ENCODE peak calls at places on chromosomes 11 and 22, in four cellular contexts. One of them, this sample, is unnamed.

GRCh38 chr11:288328-289144 is at the start of gene PGGHG:
- DNase-seq in fibroblast of pulmonary artery: peak
- DNase-seq in Caco-2: peak
- DNase-seq in neuronal stem cell: no peak
- DNase-seq in this sample: no peak

GRCh38 chr11:103591554-103591953 is 444.9 kb upstream of the DDI1 start:
- DNase-seq in neuronal stem cell: no peak
- DNase-seq in fibroblast of pulmonary artery: no peak
- DNase-seq in Caco-2: no peak
- DNase-seq in this sample: no peak

GRCh38 chr22:24503137-24503850 is 8.2 kb downstream of the UPB1 start:
- DNase-seq in Caco-2: peak
- DNase-seq in neuronal stem cell: no peak
- DNase-seq in fibroblast of pulmonary artery: peak
- DNase-seq in this sample: peak

GRCh38 chr11:35087648-35088047 is 51.3 kb upstream of the CD44 start:
- DNase-seq in neuronal stem cell: no peak
- DNase-seq in fibroblast of pulmonary artery: peak
- DNase-seq in Caco-2: no peak
- DNase-seq in this sample: no peak

GRCh38 chr11:73469401-73469800 is 93.2 kb downstream of the RELT start:
- DNase-seq in neuronal stem cell: no peak
- DNase-seq in fibroblast of pulmonary artery: peak
- DNase-seq in Caco-2: no peak
- DNase-seq in this sample: no peak

GRCh38 chr11:102274628-102275027 is 42.7 kb upstream of the BIRC3 start:
- DNase-seq in neuronal stem cell: no peak
- DNase-seq in fibroblast of pulmonary artery: no peak
- DNase-seq in Caco-2: no peak
- DNase-seq in this sample: no peak

GRCh38 chr11:115181480-115181879 is 322.7 kb downstream of the CADM1 start:
- DNase-seq in fibroblast of pulmonary artery: no peak
- DNase-seq in neuronal stem cell: no peak
- DNase-seq in Caco-2: no peak
- DNase-seq in this sample: no peak

GRCh38 chr11:126438691-126439090 is 83.2 kb downstream of the ST3GAL4 start:
- DNase-seq in fibroblast of pulmonary artery: no peak
- DNase-seq in Caco-2: no peak
- DNase-seq in neuronal stem cell: no peak
- DNase-seq in this sample: no peak

GRCh38 chr11:131928992-131929391 is 558.6 kb downstream of the NTM start:
- DNase-seq in neuronal stem cell: no peak
- DNase-seq in Caco-2: no peak
- DNase-seq in fibroblast of pulmonary artery: no peak
- DNase-seq in this sample: no peak

GRCh38 chr11:1776944-1777715 is 13.4 kb upstream of the CTSD start:
- DNase-seq in neuronal stem cell: no peak
- DNase-seq in Caco-2: no peak
- DNase-seq in fibroblast of pulmonary artery: no peak
- DNase-seq in this sample: no peak

GRCh38 chr11:72223615-72224586 is 666 bp upstream of the INPPL1 start:
- DNase-seq in neuronal stem cell: no peak
- DNase-seq in fibroblast of pulmonary artery: peak
- DNase-seq in Caco-2: peak
- DNase-seq in this sample: no peak

GRCh38 chr22:25875461-25875860 is 133.5 kb downstream of the MYO18B start:
- DNase-seq in Caco-2: no peak
- DNase-seq in fibroblast of pulmonary artery: no peak
- DNase-seq in neuronal stem cell: no peak
- DNase-seq in this sample: no peak

GRCh38 chr11:90512846-90513245 is 290.0 kb upstream of the CHORDC1 start:
- DNase-seq in fibroblast of pulmonary artery: no peak
- DNase-seq in neuronal stem cell: no peak
- DNase-seq in Caco-2: no peak
- DNase-seq in this sample: no peak

GRCh38 chr11:57239348-57239747 is 2.3 kb upstream of the APLNR start:
- DNase-seq in fibroblast of pulmonary artery: no peak
- DNase-seq in Caco-2: no peak
- DNase-seq in neuronal stem cell: no peak
- DNase-seq in this sample: no peak

GRCh38 chr11:116913000-116913399 is 75.6 kb upstream of the APOA1 start:
- DNase-seq in Caco-2: no peak
- DNase-seq in fibroblast of pulmonary artery: peak
- DNase-seq in neuronal stem cell: no peak
- DNase-seq in this sample: no peak

GRCh38 chr11:117872962-117873827 is 3.3 kb downstream of the FXYD6 start:
- DNase-seq in fibroblast of pulmonary artery: no peak
- DNase-seq in Caco-2: no peak
- DNase-seq in neuronal stem cell: no peak
- DNase-seq in this sample: no peak

GRCh38 chr11:79762271-79762935 is 321.6 kb upstream of the TENM4 start:
- DNase-seq in Caco-2: peak
- DNase-seq in neuronal stem cell: no peak
- DNase-seq in fibroblast of pulmonary artery: no peak
- DNase-seq in this sample: peak

GRCh38 chr22:19085233-19086043 is 36.8 kb downstream of the DGCR2 start:
- DNase-seq in Caco-2: peak
- DNase-seq in fibroblast of pulmonary artery: peak
- DNase-seq in neuronal stem cell: no peak
- DNase-seq in this sample: no peak

GRCh38 chr11:114208371-114208770 is 87.8 kb upstream of the NNMT start:
- DNase-seq in neuronal stem cell: no peak
- DNase-seq in Caco-2: no peak
- DNase-seq in fibroblast of pulmonary artery: no peak
- DNase-seq in this sample: no peak

GRCh38 chr11:105609341-105609781 is 512 bp upstream of the GRIA4 start:
- DNase-seq in Caco-2: peak
- DNase-seq in fibroblast of pulmonary artery: peak
- DNase-seq in neuronal stem cell: no peak
- DNase-seq in this sample: peak

GRCh38 chr22:25028841-25029141 is 76.3 kb downstream of the KIAA1671 start:
- DNase-seq in neuronal stem cell: no peak
- DNase-seq in Caco-2: no peak
- DNase-seq in fibroblast of pulmonary artery: no peak
- DNase-seq in this sample: no peak

GRCh38 chr22:20672732-20673131 is 101.2 kb upstream of the SERPIND1 start:
- DNase-seq in neuronal stem cell: no peak
- DNase-seq in fibroblast of pulmonary artery: no peak
- DNase-seq in Caco-2: no peak
- DNase-seq in this sample: no peak

GRCh38 chr11:76666408-76666807 is 4.1 kb downstream of the LRRC32 start:
- DNase-seq in Caco-2: no peak
- DNase-seq in fibroblast of pulmonary artery: peak
- DNase-seq in neuronal stem cell: no peak
- DNase-seq in this sample: no peak

GRCh38 chr22:45971389-45972028 is 5.5 kb downstream of the WNT7B start:
- DNase-seq in Caco-2: no peak
- DNase-seq in fibroblast of pulmonary artery: no peak
- DNase-seq in neuronal stem cell: no peak
- DNase-seq in this sample: no peak
- H3K4me3 ChIP-seq in Caco-2: peak
- H3K4me3 ChIP-seq in fibroblast of pulmonary artery: peak
- H3K4me3 ChIP-seq in neuronal stem cell: peak
- H3K4me3 ChIP-seq in this sample: peak

GRCh38 chr22:38699143-38699542 is 1.6 kb downstream of the JOSD1 start:
- DNase-seq in fibroblast of pulmonary artery: no peak
- DNase-seq in Caco-2: no peak
- DNase-seq in neuronal stem cell: no peak
- DNase-seq in this sample: no peak
- H3K4me3 ChIP-seq in fibroblast of pulmonary artery: peak
- H3K4me3 ChIP-seq in Caco-2: peak
- H3K4me3 ChIP-seq in neuronal stem cell: peak
- H3K4me3 ChIP-seq in this sample: peak

DNA sequence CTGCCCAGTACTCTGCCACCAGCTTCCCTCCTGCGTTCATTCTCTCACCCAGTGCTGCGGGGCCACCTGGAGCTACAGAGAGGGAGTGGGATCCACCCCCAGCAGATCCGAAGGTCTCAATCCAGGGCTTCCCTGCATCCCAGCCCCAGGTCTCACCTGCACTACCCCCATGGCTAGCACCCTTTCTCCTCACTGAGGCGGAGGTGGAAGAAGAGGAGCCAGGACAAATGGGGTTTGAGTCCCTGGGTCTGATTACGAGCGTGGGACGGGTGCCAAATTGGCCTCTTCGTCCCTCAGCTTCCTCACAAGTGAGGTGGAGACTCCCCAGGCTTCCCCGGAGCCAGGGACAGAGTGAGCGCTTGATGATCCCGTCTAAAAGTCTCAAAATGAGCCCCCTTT is 64.2 kb downstream of the NFAM1 start:
- DNase-seq in fibroblast of pulmonary artery: no peak
- DNase-seq in Caco-2: no peak
- DNase-seq in neuronal stem cell: no peak
- DNase-seq in this sample: no peak
- H3K4me3 ChIP-seq in fibroblast of pulmonary artery: no peak
- H3K4me3 ChIP-seq in Caco-2: peak
- H3K4me3 ChIP-seq in neuronal stem cell: peak
- H3K4me3 ChIP-seq in this sample: peak

GRCh38 chr11:67082071-67082791 is 25.6 kb downstream of the RHOD start:
- DNase-seq in Caco-2: no peak
- DNase-seq in fibroblast of pulmonary artery: peak
- DNase-seq in neuronal stem cell: no peak
- DNase-seq in this sample: no peak
- H3K4me3 ChIP-seq in Caco-2: no peak
- H3K4me3 ChIP-seq in fibroblast of pulmonary artery: no peak
- H3K4me3 ChIP-seq in neuronal stem cell: no peak
- H3K4me3 ChIP-seq in this sample: no peak

GRCh38 chr11:8268530-8269461 is 5.1 kb upstream of the LMO1 start:
- DNase-seq in fibroblast of pulmonary artery: no peak
- DNase-seq in Caco-2: no peak
- DNase-seq in neuronal stem cell: peak
- DNase-seq in this sample: no peak
- H3K4me3 ChIP-seq in fibroblast of pulmonary artery: no peak
- H3K4me3 ChIP-seq in Caco-2: no peak
- H3K4me3 ChIP-seq in neuronal stem cell: peak
- H3K4me3 ChIP-seq in this sample: peak

This sample was measured in NT2/D1.